ENCODE peak calls at places on chromosomes 11 and 22, in seven cellular contexts. Z, R, P, C, L, Y and F are unnamed samples.

GRCh38 chr11:112878228-112878627 is 83.0 kb upstream of the NCAM1 start:
- DNase-seq in Z (no peak), R (no peak), P (no peak), C (no peak), L (no peak), Y (no peak), F (no peak)

GRCh38 chr11:45092901-45093760 is 53.3 kb upstream of the PRDM11 start:
- DNase-seq in Z (no peak), R (no peak), P (peak; percentile 99), C (no peak), L (no peak), Y (no peak), F (no peak)

GRCh38 chr11:116472661-116473060 is 300.1 kb downstream of the BUD13 start:
- DNase-seq in Z (no peak), R (no peak), P (no peak), C (no peak), L (no peak), Y (no peak), F (no peak)

GRCh38 chr11:101748572-101748971 is 164.8 kb upstream of the TRPC6 start:
- DNase-seq in Z (no peak), R (no peak), P (no peak), C (no peak), L (no peak), Y (no peak), F (no peak)

GRCh38 chr11:96278039-96278897 is 64.7 kb downstream of the MAML2 start:
- DNase-seq in Z (no peak), R (no peak), P (peak; percentile 75), C (no peak), L (no peak), Y (no peak), F (no peak)

GRCh38 chr11:77081381-77081851 is 14.6 kb downstream of the CAPN5 start:
- DNase-seq in Z (no peak), R (no peak), P (no peak), C (peak; percentile 22), L (peak; percentile 36), Y (no peak), F (peak; percentile 66)

GRCh38 chr11:62896049-62896448 is 15.4 kb downstream of the SLC3A2 start:
- DNase-seq in Z (no peak), R (no peak), P (no peak), C (no peak), L (no peak), Y (no peak), F (no peak)

GRCh38 chr22:24685804-24686203 is 82.8 kb downstream of the GGT1 start:
- DNase-seq in Z (peak; percentile 89), R (no peak), P (peak; percentile 4), C (no peak), L (no peak), Y (no peak), F (no peak)

GRCh38 chr11:46270707-46271106 is 6.8 kb upstream of the CREB3L1 start:
- DNase-seq in Z (no peak), R (no peak), P (no peak), C (no peak), L (no peak), Y (no peak), F (no peak)

GRCh38 chr11:128616158-128616557 is 28.8 kb upstream of the ETS1 start:
- DNase-seq in Z (peak; percentile 76), R (no peak), P (no peak), C (no peak), L (no peak), Y (no peak), F (no peak)

GRCh38 chr11:65934014-65934413 is 11.3 kb upstream of the TSGA10IP start:
- DNase-seq in Z (no peak), R (no peak), P (no peak), C (no peak), L (no peak), Y (no peak), F (no peak)

GRCh38 chr11:102420547-102420946 is 32.0 kb downstream of the TMEM123 start:
- DNase-seq in Z (no peak), R (no peak), P (no peak), C (no peak), L (no peak), Y (no peak), F (no peak)

GRCh38 chr11:62012451-62013265 is 45.2 kb upstream of the FTH1 start:
- DNase-seq in Z (no peak), R (no peak), P (peak; percentile 53), C (no peak), L (no peak), Y (peak; percentile 41), F (no peak)

GRCh38 chr11:10481567-10482349 is 26.7 kb downstream of the AMPD3 start:
- DNase-seq in Z (no peak), R (no peak), P (no peak), C (no peak), L (no peak), Y (no peak), F (no peak)

GRCh38 chr11:101129203-101129943 is at the start of gene PGR:
- DNase-seq in Z (peak; percentile 87), R (peak; percentile 20), P (no peak), C (no peak), L (peak; percentile 49), Y (no peak), F (peak; percentile 86)

GRCh38 chr22:23404689-23405365 is 175.3 kb downstream of the IGLL1 start:
- DNase-seq in Z (peak; percentile 75), R (peak; percentile 35), P (no peak), C (no peak), L (no peak), Y (no peak), F (peak; percentile 44)

GRCh38 chr22:46042786-46043185 is 65.8 kb upstream of the WNT7B start:
- DNase-seq in Z (peak; percentile 26), R (peak; percentile 12), P (peak; percentile 33), C (no peak), L (peak; percentile 28), Y (no peak), F (peak; percentile 30)

GRCh38 chr22:45163417-45164216 is at the start of gene NUP50:
- DNase-seq in Z (peak; percentile 99), R (peak; percentile 96), P (peak; percentile 93), C (peak; percentile 96), L (peak; percentile 98), Y (peak; percentile 85), F (peak; percentile 96)

GRCh38 chr11:2304156-2305139 is 2.6 kb downstream of the TSPAN32 start:
- DNase-seq in Z (peak; percentile 63), R (no peak), P (no peak), C (no peak), L (peak; percentile 43), Y (no peak), F (no peak)

GRCh38 chr11:114619659-114620173 is 24.1 kb upstream of the NXPE4 start:
- DNase-seq in Z (no peak), R (no peak), P (no peak), C (no peak), L (no peak), Y (no peak), F (no peak)

GRCh38 chr11:70364745-70365535 is 33.4 kb upstream of the CTTN start:
- DNase-seq in Z (no peak), R (no peak), P (no peak), C (no peak), L (no peak), Y (no peak), F (peak; percentile 55)

GRCh38 chr11:101346591-101346990 is 217.0 kb upstream of the PGR start:
- DNase-seq in Z (no peak), R (no peak), P (no peak), C (no peak), L (no peak), Y (no peak), F (no peak)

GRCh38 chr11:64060861-64061444 is 25.2 kb downstream of the FLRT1 start:
- DNase-seq in Z (peak; percentile 89), R (no peak), P (peak; percentile 19), C (peak; percentile 45), L (peak; percentile 72), Y (peak; percentile 74), F (peak; percentile 87)

GRCh38 chr11:90288207-90288821 is 65.5 kb upstream of the CHORDC1 start:
- DNase-seq in Z (no peak), R (no peak), P (peak; percentile 16), C (no peak), L (no peak), Y (peak; percentile 30), F (no peak)

GRCh38 chr22:23841736-23842404 is 3.1 kb upstream of the DERL3 start:
- DNase-seq in Z (peak; percentile 45), R (no peak), P (no peak), C (no peak), L (no peak), Y (no peak), F (no peak)

GRCh38 chr11:59678118-59678812 is 9.4 kb upstream of the PATL1 start:
- DNase-seq in Z (no peak), R (no peak), P (peak; percentile 12), C (no peak), L (no peak), Y (no peak), F (no peak)

GRCh38 chr11:45411221-45411946 is 125.2 kb upstream of the SYT13 start:
- DNase-seq in Z (no peak), R (no peak), P (peak; percentile 22), C (no peak), L (no peak), Y (no peak), F (no peak)

GRCh38 chr11:10122337-10123197 is 171.5 kb downstream of the SBF2 start:
- DNase-seq in Z (no peak), R (no peak), P (peak; percentile 93), C (no peak), L (no peak), Y (peak; percentile 31), F (no peak)

GRCh38 chr11:78541537-78541936 is 33.1 kb downstream of the NARS2 start:
- DNase-seq in Z (no peak), R (no peak), P (no peak), C (no peak), L (no peak), Y (no peak), F (no peak)

DNA sequence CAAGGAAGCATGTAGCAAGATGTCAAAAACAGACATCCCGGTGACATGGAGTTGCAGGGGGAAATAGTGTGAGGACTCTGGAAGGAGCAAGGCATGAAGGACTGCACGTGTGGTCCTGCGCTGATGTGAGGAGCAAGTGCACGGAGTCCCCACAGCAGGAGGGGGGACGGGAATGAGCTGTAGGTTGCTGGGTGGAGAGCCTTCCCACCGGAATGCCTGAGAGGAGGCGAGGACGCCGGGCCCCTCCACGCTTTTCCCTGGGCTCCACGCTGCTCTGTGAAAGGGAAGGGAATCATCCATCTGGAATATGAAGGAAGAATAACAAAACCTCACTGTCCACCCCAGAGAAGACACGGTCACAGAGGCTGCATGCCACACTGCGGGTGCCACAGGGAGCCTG is 23.6 kb upstream of the EFCAB6 start:
- DNase-seq in Z (no peak), R (peak; percentile 7), P (no peak), C (no peak), L (peak; percentile 18), Y (no peak), F (no peak)
- H3K4me1 ChIP-seq in Z (no peaks in the 10 kb centered on the region), R (no peaks in the 10 kb centered on the region), P (peaks cover under 1% of the 10 kb centered on the region), C (no peaks in the 10 kb centered on the region), L (no peaks in the 10 kb centered on the region), Y (no peaks in the 10 kb centered on the region), F (no peaks in the 10 kb centered on the region)

GRCh38 chr11:28924007-28924406 is 815.8 kb downstream of the METTL15 start:
- DNase-seq in Z (no peak), R (no peak), P (no peak), C (no peak), L (no peak), Y (no peak), F (no peak)
- H3K4me1 ChIP-seq in Z (no peaks in the 10 kb centered on the region), R (peaks cover 3% of the 10 kb centered on the region), P (no peaks in the 10 kb centered on the region), C (no peaks in the 10 kb centered on the region), L (no peaks in the 10 kb centered on the region), Y (no peaks in the 10 kb centered on the region), F (no peaks in the 10 kb centered on the region)

GRCh38 chr22:31613904-31614296 is 48.1 kb downstream of the PISD start:
- DNase-seq in Z (no peak), R (no peak), P (no peak), C (no peak), L (no peak), Y (no peak), F (no peak)
- H3K4me1 ChIP-seq in Z (peaks cover 5% of the 10 kb centered on the region), R (no peaks in the 10 kb centered on the region), P (peaks cover 2% of the 10 kb centered on the region), C (peaks cover 27% of the 10 kb centered on the region), L (peaks cover 25% of the 10 kb centered on the region), Y (no peaks in the 10 kb centered on the region), F (no peaks in the 10 kb centered on the region)

GRCh38 chr22:42945736-42946135 is 69.2 kb downstream of the PACSIN2 start:
- DNase-seq in Z (no peak), R (no peak), P (no peak), C (no peak), L (no peak), Y (no peak), F (peak; percentile 34)
- H3K4me1 ChIP-seq in Z (peaks cover 36% of the 10 kb centered on the region), R (peaks cover 37% of the 10 kb centered on the region), P (peaks cover 9% of the 10 kb centered on the region), C (peaks cover 82% of the 10 kb centered on the region), L (peaks cover 46% of the 10 kb centered on the region), Y (peaks cover 71% of the 10 kb centered on the region), F (peaks cover 12% of the 10 kb centered on the region)